ENCODE peak calls at places on chromosomes 6 and 20, in eight cellular contexts. One of them, this sample, is unnamed.

GRCh38 chr6:107768044-107768443 is 56.1 kb downstream of the SCML4 start:
- DNase-seq in ovary: no peak
- DNase-seq in A549: no peak
- DNase-seq in IMR-90: no peak
- DNase-seq in right lobe of liver: no peak
- DNase-seq in esophagus squamous epithelium: no peak
- DNase-seq in heart left ventricle: no peak
- DNase-seq in adrenal gland: no peak
- DNase-seq in this sample: no peak

GRCh38 chr6:147873826-147874225 is 365.3 kb downstream of the SAMD5 start:
- DNase-seq in ovary: no peak
- DNase-seq in adrenal gland: no peak
- DNase-seq in IMR-90: peak; percentile 41
- DNase-seq in heart left ventricle: no peak
- DNase-seq in esophagus squamous epithelium: no peak
- DNase-seq in A549: no peak
- DNase-seq in right lobe of liver: no peak
- DNase-seq in this sample: no peak

GRCh38 chr6:154537486-154537885 is 27.0 kb upstream of the CNKSR3 start:
- DNase-seq in IMR-90: no peak
- DNase-seq in esophagus squamous epithelium: no peak
- DNase-seq in ovary: no peak
- DNase-seq in right lobe of liver: no peak
- DNase-seq in adrenal gland: no peak
- DNase-seq in A549: no peak
- DNase-seq in heart left ventricle: no peak
- DNase-seq in this sample: no peak

GRCh38 chr6:150320450-150320849 is 48.4 kb upstream of the IYD start:
- DNase-seq in IMR-90: no peak
- DNase-seq in heart left ventricle: peak; percentile 71
- DNase-seq in adrenal gland: peak; percentile 31
- DNase-seq in ovary: no peak
- DNase-seq in right lobe of liver: no peak
- DNase-seq in esophagus squamous epithelium: no peak
- DNase-seq in A549: no peak
- DNase-seq in this sample: peak; percentile 27

GRCh38 chr20:64255361-64256281 is at the start of gene PCMTD2:
- DNase-seq in ovary: peak; percentile 83
- DNase-seq in right lobe of liver: peak; percentile 81
- DNase-seq in heart left ventricle: peak; percentile 86
- DNase-seq in A549: peak; percentile 90
- DNase-seq in IMR-90: peak; percentile 68
- DNase-seq in esophagus squamous epithelium: peak; percentile 35
- DNase-seq in adrenal gland: peak; percentile 74
- DNase-seq in this sample: peak; percentile 75

GRCh38 chr20:20549267-20549612 is 163.2 kb downstream of the RALGAPA2 start:
- DNase-seq in esophagus squamous epithelium: no peak
- DNase-seq in heart left ventricle: no peak
- DNase-seq in A549: no peak
- DNase-seq in adrenal gland: no peak
- DNase-seq in ovary: no peak
- DNase-seq in IMR-90: no peak
- DNase-seq in right lobe of liver: no peak
- DNase-seq in this sample: no peak

GRCh38 chr20:10696650-10697049 is 22.9 kb upstream of the JAG1 start:
- DNase-seq in A549: no peak
- DNase-seq in ovary: no peak
- DNase-seq in esophagus squamous epithelium: no peak
- DNase-seq in IMR-90: no peak
- DNase-seq in right lobe of liver: peak; percentile 53
- DNase-seq in heart left ventricle: no peak
- DNase-seq in adrenal gland: no peak
- DNase-seq in this sample: no peak

GRCh38 chr20:57657537-57658446 is 37.6 kb upstream of the ZBP1 start:
- DNase-seq in adrenal gland: peak; percentile 10
- DNase-seq in IMR-90: no peak
- DNase-seq in ovary: no peak
- DNase-seq in heart left ventricle: peak; percentile 65
- DNase-seq in esophagus squamous epithelium: no peak
- DNase-seq in right lobe of liver: peak; percentile 39
- DNase-seq in A549: no peak
- DNase-seq in this sample: peak; percentile 13

GRCh38 chr6:11773013-11773412 is 5.6 kb downstream of the ADTRP start:
- DNase-seq in A549: no peak
- DNase-seq in ovary: no peak
- DNase-seq in heart left ventricle: no peak
- DNase-seq in right lobe of liver: no peak
- DNase-seq in esophagus squamous epithelium: no peak
- DNase-seq in adrenal gland: no peak
- DNase-seq in IMR-90: no peak
- DNase-seq in this sample: no peak
- H3K4me1 ChIP-seq in A549: peaks cover 39% of the 10 kb centered on the region
- H3K4me1 ChIP-seq in ovary: no peaks in the 10 kb centered on the region
- H3K4me1 ChIP-seq in heart left ventricle: peaks cover 19% of the 10 kb centered on the region
- H3K4me1 ChIP-seq in right lobe of liver: no peaks in the 10 kb centered on the region
- H3K4me1 ChIP-seq in esophagus squamous epithelium: peaks cover 48% of the 10 kb centered on the region
- H3K4me1 ChIP-seq in adrenal gland: peaks cover 6% of the 10 kb centered on the region
- H3K4me1 ChIP-seq in IMR-90: peaks cover 30% of the 10 kb centered on the region
- H3K4me1 ChIP-seq in this sample: peaks cover 16% of the 10 kb centered on the region

DNA sequence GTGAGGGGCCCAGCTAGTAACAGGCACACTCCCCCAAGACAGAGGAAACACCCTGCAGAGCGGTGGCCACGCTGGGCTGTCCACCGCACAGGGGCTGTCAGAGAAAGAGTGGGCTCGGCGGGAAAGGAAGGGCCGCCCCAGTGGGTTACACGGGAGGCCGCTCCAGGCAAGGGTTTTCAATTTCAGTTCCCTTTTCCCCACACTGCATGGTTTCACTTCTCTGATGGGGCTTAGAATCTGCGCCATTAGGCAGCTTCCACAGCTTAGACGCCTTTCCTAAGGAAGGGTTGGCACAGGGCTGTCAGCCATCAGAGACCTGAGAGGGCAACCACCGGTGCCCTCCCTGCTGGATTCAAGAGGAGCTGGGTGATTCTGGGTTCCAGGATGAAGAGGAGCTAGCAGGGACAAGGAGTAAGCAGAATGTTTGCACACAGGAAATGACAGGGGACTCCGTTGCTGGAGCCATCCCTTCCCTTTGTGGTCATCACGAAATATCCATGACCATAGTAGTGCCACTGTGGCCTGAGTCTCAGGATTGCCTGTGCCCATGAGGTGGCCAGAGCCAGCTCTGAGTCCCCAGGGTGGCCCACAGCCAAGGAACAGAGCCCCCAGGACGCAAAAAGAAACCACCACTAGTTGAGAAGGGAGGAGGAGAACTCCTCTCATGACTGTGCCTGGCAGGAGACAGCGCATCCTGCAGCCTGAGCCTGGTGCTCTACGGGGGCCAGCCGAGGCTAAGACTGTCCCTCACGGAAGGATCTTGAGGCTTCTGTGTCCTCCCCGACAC is 282.6 kb downstream of the NRN1 start:
- DNase-seq in right lobe of liver: no peak
- DNase-seq in IMR-90: no peak
- DNase-seq in A549: no peak
- DNase-seq in heart left ventricle: peak; percentile 41
- DNase-seq in ovary: no peak
- DNase-seq in esophagus squamous epithelium: no peak
- DNase-seq in adrenal gland: peak; percentile 23
- DNase-seq in this sample: no peak
- H3K4me3 ChIP-seq in right lobe of liver: no peak overlapping the region
- H3K4me3 ChIP-seq in IMR-90: no peak overlapping the region
- H3K4me3 ChIP-seq in A549: no peak overlapping the region
- H3K4me3 ChIP-seq in heart left ventricle: no peak overlapping the region
- H3K4me3 ChIP-seq in ovary: no peak overlapping the region
- H3K4me3 ChIP-seq in esophagus squamous epithelium: no peak overlapping the region
- H3K4me3 ChIP-seq in adrenal gland: no peak overlapping the region
- H3K4me3 ChIP-seq in this sample: peak overlapping the region; percentile 15

DNA sequence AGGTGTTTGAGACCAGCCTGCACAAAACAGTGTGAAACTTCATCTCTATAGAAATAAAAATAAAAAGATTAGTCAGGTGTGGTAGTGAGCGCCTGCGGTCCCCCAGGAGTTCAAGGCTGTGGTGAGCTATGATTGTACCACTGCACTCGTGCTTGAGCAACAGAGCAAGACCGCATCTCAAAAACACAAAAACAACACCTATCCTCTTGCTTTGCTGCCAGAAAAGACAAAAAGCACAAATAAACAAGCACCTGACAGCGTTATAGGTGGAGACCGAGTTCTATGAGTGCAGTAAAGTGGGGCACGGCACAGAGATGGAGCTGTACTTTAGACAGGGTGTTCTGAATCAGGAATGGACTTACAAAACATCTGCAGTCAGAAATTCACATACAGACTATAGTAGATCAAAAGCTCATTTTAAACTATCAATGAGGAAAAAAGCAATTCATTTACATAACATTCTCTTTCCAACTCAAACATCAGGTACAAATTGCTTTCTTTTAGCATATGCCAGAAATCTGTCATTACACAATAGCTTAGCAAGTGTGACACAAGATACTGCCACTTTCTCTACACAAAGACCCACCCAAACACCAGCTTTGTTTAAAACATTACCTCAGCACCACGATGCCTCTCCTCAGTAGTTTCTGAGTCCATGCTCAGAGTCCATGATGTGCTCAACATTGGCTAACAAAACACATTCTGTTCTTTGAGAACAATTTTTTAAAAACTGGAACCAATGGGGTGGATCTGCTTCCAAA is 10.1 kb downstream of the EZR start:
- DNase-seq in heart left ventricle: no peak
- DNase-seq in right lobe of liver: peak; percentile 31
- DNase-seq in ovary: no peak
- DNase-seq in esophagus squamous epithelium: no peak
- DNase-seq in IMR-90: no peak
- DNase-seq in adrenal gland: peak; percentile 34
- DNase-seq in A549: no peak
- DNase-seq in this sample: no peak
- TF ChIP-seq POLR2A in heart left ventricle: no peak
- TF ChIP-seq POLR2A in right lobe of liver: no peak
- TF ChIP-seq POLR2A in ovary: no peak
- TF ChIP-seq POLR2A in esophagus squamous epithelium: no peak
- TF ChIP-seq POLR2A in IMR-90: no peak
- TF ChIP-seq POLR2A in adrenal gland: no peak
- TF ChIP-seq POLR2A in A549: no peak
- TF ChIP-seq POLR2A in this sample: no peak

GRCh38 chr6:35955071-35955470 is 34.2 kb upstream of the SRPK1 start:
- DNase-seq in esophagus squamous epithelium: no peak
- DNase-seq in ovary: no peak
- DNase-seq in heart left ventricle: no peak
- DNase-seq in right lobe of liver: no peak
- DNase-seq in IMR-90: peak; percentile 64
- DNase-seq in adrenal gland: no peak
- DNase-seq in A549: no peak
- DNase-seq in this sample: no peak
- H3K4me1 ChIP-seq in esophagus squamous epithelium: no peaks in the 10 kb centered on the region
- H3K4me1 ChIP-seq in ovary: no peaks in the 10 kb centered on the region
- H3K4me1 ChIP-seq in heart left ventricle: no peaks in the 10 kb centered on the region
- H3K4me1 ChIP-seq in right lobe of liver: no peaks in the 10 kb centered on the region
- H3K4me1 ChIP-seq in IMR-90: peaks cover 3% of the 10 kb centered on the region
- H3K4me1 ChIP-seq in adrenal gland: no peaks in the 10 kb centered on the region
- H3K4me1 ChIP-seq in A549: peaks cover 6% of the 10 kb centered on the region
- H3K4me1 ChIP-seq in this sample: no peaks in the 10 kb centered on the region

GRCh38 chr6:7728855-7729590 is 3.1 kb downstream of the BMP6 start:
- DNase-seq in ovary: no peak
- DNase-seq in right lobe of liver: no peak
- DNase-seq in adrenal gland: no peak
- DNase-seq in esophagus squamous epithelium: no peak
- DNase-seq in IMR-90: no peak
- DNase-seq in A549: no peak
- DNase-seq in heart left ventricle: no peak
- DNase-seq in this sample: no peak
- H3K4me3 ChIP-seq in ovary: no peak overlapping the region
- H3K4me3 ChIP-seq in right lobe of liver: peak overlapping the region; percentile 58
- H3K4me3 ChIP-seq in adrenal gland: peak overlapping the region; percentile 80
- H3K4me3 ChIP-seq in esophagus squamous epithelium: peak overlapping the region; percentile 57
- H3K4me3 ChIP-seq in IMR-90: no peak overlapping the region
- H3K4me3 ChIP-seq in A549: peak overlapping the region; percentile 56
- H3K4me3 ChIP-seq in heart left ventricle: peak overlapping the region; percentile 80
- H3K4me3 ChIP-seq in this sample: no peak overlapping the region

GRCh38 chr6:21666200-21666671 is 72.7 kb downstream of the SOX4 start:
- DNase-seq in adrenal gland: no peak
- DNase-seq in IMR-90: no peak
- DNase-seq in esophagus squamous epithelium: no peak
- DNase-seq in right lobe of liver: no peak
- DNase-seq in A549: no peak
- DNase-seq in heart left ventricle: peak; percentile 34
- DNase-seq in ovary: peak; percentile 68
- DNase-seq in this sample: no peak
- TF ChIP-seq POLR2A in adrenal gland: no peak
- TF ChIP-seq POLR2A in IMR-90: no peak
- TF ChIP-seq POLR2A in esophagus squamous epithelium: no peak
- TF ChIP-seq POLR2A in right lobe of liver: no peak
- TF ChIP-seq POLR2A in A549: no peak
- TF ChIP-seq POLR2A in heart left ventricle: no peak
- TF ChIP-seq POLR2A in ovary: no peak
- TF ChIP-seq POLR2A in this sample: no peak

GRCh38 chr6:137873273-137873762 is 6.3 kb downstream of the TNFAIP3 start:
- DNase-seq in esophagus squamous epithelium: peak; percentile 24
- DNase-seq in heart left ventricle: peak; percentile 58
- DNase-seq in ovary: peak; percentile 81
- DNase-seq in adrenal gland: peak; percentile 84
- DNase-seq in right lobe of liver: peak; percentile 90
- DNase-seq in IMR-90: peak; percentile 92
- DNase-seq in A549: peak; percentile 72
- DNase-seq in this sample: peak; percentile 85
- H3K4me1 ChIP-seq in esophagus squamous epithelium: peaks cover 73% of the 10 kb centered on the region
- H3K4me1 ChIP-seq in heart left ventricle: peaks cover 34% of the 10 kb centered on the region
- H3K4me1 ChIP-seq in ovary: peaks cover 10% of the 10 kb centered on the region
- H3K4me1 ChIP-seq in adrenal gland: peaks cover 29% of the 10 kb centered on the region
- H3K4me1 ChIP-seq in right lobe of liver: no peaks in the 10 kb centered on the region
- H3K4me1 ChIP-seq in IMR-90: peaks cover 15% of the 10 kb centered on the region
- H3K4me1 ChIP-seq in A549: peaks cover 26% of the 10 kb centered on the region
- H3K4me1 ChIP-seq in this sample: peaks cover 81% of the 10 kb centered on the region